ENCODE peak calls at places on chromosomes 6 and 20, in eight cellular contexts. Y is EL; D is GM03348; K is CD8-positive, alpha-beta T cell; B is T-helper 9 cell; S is nucleus accumbens; F is left kidney; C is stimulated activated CD8-positive, alpha-beta memory T cell treated with anti-CD3 and anti-CD28 coated beads, Interleukin-15, amount 100 ng/mL, for 48 hours. E is an unnamed sample.

GRCh38 chr20:25277051-25277801 is 29.3 kb downstream of the PYGB start:
- DNase-seq in S (no peak), K (no peak), F (no peak), C (no peak), Y (no peak), D (no peak), B (no peak), E (no peak)

GRCh38 chr6:36133148-36133547 is 2.8 kb downstream of the MAPK13 start:
- DNase-seq in S (no peak), B (no peak), D (no peak), K (no peak), Y (no peak), C (no peak), F (no peak), E (no peak)

GRCh38 chr6:22886881-22887581 is 317.7 kb downstream of the HDGFL1 start:
- DNase-seq in Y (peak; percentile 64), C (no peak), K (no peak), S (no peak), D (peak; percentile 32), B (no peak), F (no peak), E (no peak)

GRCh38 chr20:16801919-16802651 is 53.9 kb downstream of the OTOR start:
- DNase-seq in K (peak; percentile 43), F (peak; percentile 77), C (peak; percentile 13), Y (peak; percentile 49), B (peak; percentile 41), D (peak; percentile 57), S (peak; percentile 5), E (no peak)

GRCh38 chr6:3819161-3820110 is 29.7 kb upstream of the FAM50B start:
- DNase-seq in S (no peak), F (no peak), K (no peak), B (no peak), D (no peak), C (no peak), Y (no peak), E (no peak)

GRCh38 chr20:2729251-2729713 is 36.7 kb downstream of the EBF4 start:
- DNase-seq in B (no peak), D (no peak), Y (no peak), F (no peak), C (no peak), K (no peak), S (no peak), E (peak; percentile 20)

GRCh38 chr6:142235247-142235646 is 66.6 kb upstream of the ADGRG6 start:
- DNase-seq in S (no peak), F (no peak), Y (no peak), K (no peak), D (no peak), C (no peak), B (no peak), E (no peak)

GRCh38 chr20:24495266-24495665 is 25.8 kb downstream of the SYNDIG1 start:
- DNase-seq in K (no peak), D (no peak), C (no peak), F (no peak), Y (no peak), B (no peak), S (no peak), E (no peak)

GRCh38 chr20:48295445-48295903 is 510.2 kb upstream of the SULF2 start:
- DNase-seq in D (peak; percentile 88), Y (peak; percentile 98), F (peak; percentile 90), B (no peak), C (no peak), K (no peak), S (no peak), E (no peak)

GRCh38 chr20:24241466-24241865 is 228.0 kb upstream of the SYNDIG1 start:
- DNase-seq in D (no peak), K (no peak), C (no peak), F (no peak), B (no peak), Y (no peak), S (no peak), E (no peak)

GRCh38 chr20:53660078-53660909 is 66.7 kb upstream of the ZNF217 start:
- DNase-seq in Y (no peak), D (peak; percentile 44), S (no peak), B (peak; percentile 6), F (peak; percentile 72), C (no peak), K (peak; percentile 21), E (no peak)

GRCh38 chr6:112311950-112312547 is 35.1 kb upstream of the RFPL4B start:
- DNase-seq in C (no peak), S (no peak), F (peak; percentile 61), K (no peak), Y (peak; percentile 39), B (no peak), D (peak; percentile 52), E (no peak)

GRCh38 chr6:128478230-128479047 is 42.0 kb downstream of the PTPRK start:
- DNase-seq in F (no peak), Y (no peak), B (no peak), S (no peak), K (no peak), D (no peak), C (no peak), E (no peak)

GRCh38 chr20:61926253-61926613 is 139.4 kb downstream of the TAF4 start:
- DNase-seq in D (no peak), Y (no peak), B (no peak), K (no peak), F (no peak), C (no peak), S (no peak), E (no peak)

GRCh38 chr6:52801188-52801841 is 2.3 kb downstream of the GSTA1 start:
- DNase-seq in D (no peak), F (no peak), Y (no peak), C (no peak), S (no peak), K (no peak), B (no peak), E (no peak)

GRCh38 chr6:10237284-10238043 is 177.4 kb downstream of the TFAP2A start:
- DNase-seq in Y (peak; percentile 86), S (no peak), D (peak; percentile 28), F (no peak), K (no peak), B (no peak), C (no peak), E (no peak)

GRCh38 chr6:106142876-106143431 is 56.8 kb downstream of the PRDM1 start:
- DNase-seq in F (no peak), K (no peak), S (no peak), C (no peak), Y (no peak), B (no peak), D (no peak), E (no peak)

GRCh38 chr6:11975353-11975977 is 36.6 kb upstream of the HIVEP1 start:
- DNase-seq in K (no peak), C (peak; percentile 24), Y (no peak), B (no peak), S (no peak), F (peak; percentile 9), D (no peak), E (no peak)

GRCh38 chr6:5308066-5308465 is 46.8 kb downstream of the FARS2 start:
- DNase-seq in D (no peak), S (no peak), Y (peak; percentile 29), F (no peak), K (no peak), C (no peak), B (no peak), E (no peak)

GRCh38 chr20:36969478-36970186 is 18.1 kb upstream of the SAMHD1 start:
- DNase-seq in S (no peak), B (no peak), K (no peak), Y (no peak), C (no peak), D (no peak), F (no peak), E (no peak)

GRCh38 chr6:31145386-31145785 is 6.5 kb upstream of the PSORS1C2 start:
- DNase-seq in F (no peak), C (no peak), B (no peak), D (no peak), K (no peak), S (no peak), Y (no peak), E (no peak)

GRCh38 chr6:45115696-45116095 is 212.4 kb upstream of the RUNX2 start:
- DNase-seq in D (peak; percentile 6), S (no peak), C (no peak), Y (peak; percentile 6), F (peak; percentile 1), B (no peak), K (no peak), E (no peak)

GRCh38 chr6:157158897-157159296 is 164.4 kb downstream of the TMEM242 start:
- DNase-seq in C (no peak), F (no peak), B (no peak), S (no peak), Y (no peak), K (no peak), D (no peak), E (no peak)

GRCh38 chr6:134402372-134402984 is 84.6 kb upstream of the SGK1 start:
- DNase-seq in B (no peak), D (no peak), S (no peak), F (no peak), Y (no peak), C (no peak), K (no peak), E (no peak)

GRCh38 chr6:30518505-30518850 is 29.2 kb downstream of the HLA-E start:
- DNase-seq in B (no peak), Y (no peak), D (no peak), F (no peak), K (no peak), S (no peak), C (no peak), E (no peak)

GRCh38 chr20:63594043-63594561 is 20.1 kb upstream of the HELZ2 start:
- DNase-seq in C (no peak), B (no peak), S (no peak), K (no peak), Y (peak; percentile 43), F (no peak), D (peak; percentile 85), E (no peak)

GRCh38 chr6:41836022-41836659 is 48.6 kb downstream of the TOMM6 start:
- DNase-seq in C (no peak), K (no peak), S (no peak), F (no peak), D (no peak), Y (no peak), B (no peak), E (no peak)

GRCh38 chr6:54071941-54072340 is 39.3 kb upstream of the MLIP start:
- DNase-seq in D (no peak), K (no peak), S (no peak), Y (no peak), C (no peak), F (no peak), B (no peak), E (no peak)

GRCh38 chr6:38193486-38194281 is 374.2 kb downstream of the ZFAND3 start:
- DNase-seq in D (no peak), S (no peak), K (no peak), C (no peak), F (peak; percentile 58), B (no peak), Y (no peak), E (no peak)

GRCh38 chr6:113560908-113561307 is 296.2 kb upstream of the MARCKS start:
- DNase-seq in Y (peak; percentile 88), K (no peak), F (no peak), S (no peak), C (no peak), B (no peak), D (peak; percentile 29), E (no peak)

GRCh38 chr6:14824835-14825223 is 421.0 kb upstream of the JARID2 start:
- DNase-seq in B (no peak), D (no peak), C (no peak), F (peak; percentile 77), S (no peak), Y (no peak), K (no peak), E (no peak)

GRCh38 chr6:112690497-112691202 is 343.5 kb downstream of the RFPL4B start:
- DNase-seq in F (peak; percentile 81), S (no peak), B (no peak), Y (peak; percentile 68), C (no peak), D (peak; percentile 27), K (no peak), E (no peak)

GRCh38 chr6:43339168-43339567 is 30.3 kb downstream of the ZNF318 start:
- DNase-seq in D (no peak), Y (no peak), C (no peak), K (no peak), B (no peak), S (no peak), F (no peak), E (no peak)

GRCh38 chr6:617485-618100 is 39.3 kb downstream of the HUS1B start:
- DNase-seq in D (no peak), S (no peak), F (peak; percentile 58), B (no peak), C (no peak), K (no peak), Y (no peak), E (no peak)

E was measured in activated T-helper 1 cell treated with Interleukin-2 at 50 U/mL for 16 hours.